ENCODE peak calls at places on chromosomes 5 and 9, in four cellular contexts. One of them, this sample, is unnamed.

GRCh38 chr5:140011297-140011802 is 31.7 kb downstream of the NRG2 start:
- DNase-seq in GM12878: peak
- DNase-seq in K562: no peak
- DNase-seq in HepG2: peak
- DNase-seq in this sample: no peak

GRCh38 chr5:11777096-11777495 is 127.2 kb downstream of the CTNND2 start:
- DNase-seq in GM12878: no peak
- DNase-seq in K562: no peak
- DNase-seq in HepG2: no peak
- DNase-seq in this sample: no peak

GRCh38 chr5:160198886-160199409 is 30.4 kb upstream of the FABP6 start:
- DNase-seq in GM12878: no peak
- DNase-seq in K562: no peak
- DNase-seq in HepG2: no peak
- DNase-seq in this sample: peak

GRCh38 chr5:134944630-134945029 is 23.1 kb upstream of the CATSPER3 start:
- DNase-seq in GM12878: no peak
- DNase-seq in K562: no peak
- DNase-seq in HepG2: no peak
- DNase-seq in this sample: no peak

GRCh38 chr5:169581580-169582227 is 1.9 kb upstream of the SPDL1 start:
- DNase-seq in GM12878: no peak
- DNase-seq in K562: peak
- DNase-seq in HepG2: peak
- DNase-seq in this sample: peak

GRCh38 chr5:131280417-131280816 is 16.6 kb downstream of the CDC42SE2 start:
- DNase-seq in GM12878: no peak
- DNase-seq in K562: no peak
- DNase-seq in HepG2: no peak
- DNase-seq in this sample: no peak

GRCh38 chr9:71729816-71730526 is 38.3 kb downstream of the CEMIP2 start:
- DNase-seq in GM12878: no peak
- DNase-seq in K562: no peak
- DNase-seq in HepG2: no peak
- DNase-seq in this sample: no peak

GRCh38 chr5:74631088-74631960 is 9.2 kb downstream of the ENC1 start:
- DNase-seq in GM12878: peak
- DNase-seq in K562: no peak
- DNase-seq in HepG2: no peak
- DNase-seq in this sample: peak

GRCh38 chr9:105280730-105281129 is 36.3 kb downstream of the SLC44A1 start:
- DNase-seq in GM12878: no peak
- DNase-seq in K562: no peak
- DNase-seq in HepG2: peak
- DNase-seq in this sample: no peak

GRCh38 chr5:539469-540214 is 15.4 kb upstream of the SLC9A3 start:
- DNase-seq in GM12878: no peak
- DNase-seq in K562: no peak
- DNase-seq in HepG2: no peak
- DNase-seq in this sample: no peak

GRCh38 chr9:114856210-114856941 is 50.5 kb upstream of the TNFSF15 start:
- DNase-seq in GM12878: no peak
- DNase-seq in K562: no peak
- DNase-seq in HepG2: no peak
- DNase-seq in this sample: no peak

DNA sequence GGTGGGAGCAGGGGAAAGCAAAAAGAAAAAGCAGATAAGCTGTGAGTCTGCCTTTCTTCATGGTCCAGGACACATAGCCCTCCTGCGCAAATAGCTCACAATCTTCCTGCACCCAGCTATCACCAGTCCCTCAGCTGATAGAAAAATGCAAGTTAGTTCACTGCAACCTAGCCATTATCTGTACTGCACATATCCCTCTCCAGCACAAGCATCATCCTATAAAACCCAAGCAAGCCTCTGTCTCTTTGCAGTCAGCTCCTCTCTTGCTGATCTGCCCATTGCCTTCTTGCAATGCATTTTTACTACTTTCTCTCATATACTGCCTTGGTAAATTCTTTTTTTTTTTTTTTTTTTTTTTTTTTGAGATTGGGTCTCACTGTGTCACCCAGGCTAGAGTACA is 20.0 kb upstream of the MSANTD3 start:
- DNase-seq in GM12878: no peak
- DNase-seq in K562: no peak
- DNase-seq in HepG2: no peak
- DNase-seq in this sample: no peak
- TF ChIP-seq CTCF in GM12878: no peak
- TF ChIP-seq CTCF in K562: no peak
- TF ChIP-seq CTCF in HepG2: no peak
- TF ChIP-seq CTCF in this sample: no peak

DNA sequence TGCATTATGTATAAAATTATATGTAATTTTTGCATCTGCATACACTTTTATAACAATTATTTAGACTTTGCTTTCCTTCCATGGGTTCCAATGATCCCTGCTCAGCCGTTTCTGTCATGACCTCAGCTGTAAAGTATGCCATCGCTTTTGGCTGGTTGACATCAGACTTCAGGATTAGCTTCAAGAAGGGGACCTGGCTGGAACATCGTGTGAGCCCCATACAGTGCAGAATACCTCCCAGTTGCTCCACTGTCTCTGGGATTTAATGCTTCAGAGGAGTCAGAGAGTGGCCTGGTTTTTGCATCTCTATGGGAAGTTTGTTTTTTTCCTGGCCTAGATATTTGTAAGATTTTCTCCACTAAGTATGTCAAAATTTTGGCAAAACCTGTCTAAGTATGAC is 217.0 kb downstream of the GABBR2 start:
- DNase-seq in GM12878: no peak
- DNase-seq in K562: no peak
- DNase-seq in HepG2: no peak
- DNase-seq in this sample: no peak
- TF ChIP-seq CREB1 in GM12878: no peak
- TF ChIP-seq CREB1 in K562: no peak
- TF ChIP-seq CREB1 in HepG2: no peak
- TF ChIP-seq CREB1 in this sample: no peak

DNA sequence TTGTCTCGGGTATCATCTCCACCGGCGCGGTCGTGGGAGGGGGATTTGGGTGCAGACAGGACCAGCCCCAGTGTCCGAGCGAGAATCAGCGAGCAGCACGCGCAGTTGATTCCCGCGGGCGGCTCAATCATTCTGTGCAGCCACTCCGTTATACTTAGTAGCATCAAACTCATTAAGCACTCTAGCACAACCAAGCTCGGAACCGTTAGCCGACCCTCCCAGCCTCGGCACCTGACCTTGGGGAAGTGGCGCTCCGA is 195 bp downstream of the KYAT1 start:
- DNase-seq in GM12878: no peak
- DNase-seq in K562: no peak
- DNase-seq in HepG2: no peak
- DNase-seq in this sample: no peak
- TF ChIP-seq REST in GM12878: no peak
- TF ChIP-seq REST in K562: no peak
- TF ChIP-seq REST in HepG2: no peak
- TF ChIP-seq REST in this sample: no peak

GRCh38 chr5:17619353-17619752 is 9.2 kb downstream of the TAF11L12 start:
- DNase-seq in GM12878: no peak
- DNase-seq in K562: no peak
- DNase-seq in HepG2: no peak
- DNase-seq in this sample: no peak

GRCh38 chr5:17614872-17615605 is 4.8 kb downstream of the TAF11L12 start:
- DNase-seq in GM12878: no peak
- DNase-seq in K562: no peak
- DNase-seq in HepG2: no peak
- DNase-seq in this sample: no peak

GRCh38 chr5:17625686-17626085 is 6.2 kb upstream of the TAF11L13 start:
- DNase-seq in GM12878: no peak
- DNase-seq in K562: no peak
- DNase-seq in HepG2: no peak
- DNase-seq in this sample: no peak

GRCh38 chr5:17620627-17621026 is 10.4 kb downstream of the TAF11L12 start:
- DNase-seq in GM12878: no peak
- DNase-seq in K562: peak
- DNase-seq in HepG2: no peak
- DNase-seq in this sample: peak
- TF ChIP-seq CTCF in GM12878: no peak
- TF ChIP-seq CTCF in K562: peak
- TF ChIP-seq CTCF in HepG2: peak
- TF ChIP-seq CTCF in this sample: peak

GRCh38 chr9:306907-307306 is 92.2 kb downstream of the DOCK8 start:
- DNase-seq in GM12878: no peak
- DNase-seq in K562: no peak
- DNase-seq in HepG2: peak
- DNase-seq in this sample: peak
- TF ChIP-seq CREB1 in GM12878: no peak
- TF ChIP-seq CREB1 in K562: no peak
- TF ChIP-seq CREB1 in HepG2: no peak
- TF ChIP-seq CREB1 in this sample: no peak

GRCh38 chr5:35038891-35039290 is 8.9 kb downstream of the AGXT2 start:
- DNase-seq in GM12878: no peak
- DNase-seq in K562: no peak
- DNase-seq in HepG2: no peak
- DNase-seq in this sample: no peak
- TF ChIP-seq REST in GM12878: no peak
- TF ChIP-seq REST in K562: no peak
- TF ChIP-seq REST in HepG2: no peak
- TF ChIP-seq REST in this sample: no peak